ENCODE peak calls at places on chromosomes 5 and 9, in ten cellular contexts. One of them, this sample, is unnamed. For H3K36me3, the result is how much of the 10 kb centered on the place peaks cover.

GRCh38 chr9:20437466-20437865 is 184.8 kb downstream of the MLLT3 start:
- DNase-seq in body of pancreas: no peak
- DNase-seq in esophagus squamous epithelium: no peak
- DNase-seq in lower lobe of right lung: no peak
- DNase-seq in right lobe of liver: no peak
- DNase-seq in PC-3: no peak
- DNase-seq in cardiac muscle cell: peak
- DNase-seq in brain microvascular endothelial cell: peak
- DNase-seq in transverse colon: no peak
- DNase-seq in heart left ventricle: no peak
- DNase-seq in this sample: no peak

GRCh38 chr9:19967567-19968459 is 179.0 kb upstream of the SLC24A2 start:
- DNase-seq in lower lobe of right lung: no peak
- DNase-seq in body of pancreas: no peak
- DNase-seq in cardiac muscle cell: no peak
- DNase-seq in esophagus squamous epithelium: no peak
- DNase-seq in brain microvascular endothelial cell: no peak
- DNase-seq in PC-3: no peak
- DNase-seq in right lobe of liver: no peak
- DNase-seq in transverse colon: no peak
- DNase-seq in heart left ventricle: no peak
- DNase-seq in this sample: no peak

GRCh38 chr5:57566914-57567313 is 84.3 kb upstream of the ACTBL2 start:
- DNase-seq in transverse colon: no peak
- DNase-seq in heart left ventricle: no peak
- DNase-seq in body of pancreas: no peak
- DNase-seq in cardiac muscle cell: peak
- DNase-seq in lower lobe of right lung: no peak
- DNase-seq in brain microvascular endothelial cell: peak
- DNase-seq in right lobe of liver: no peak
- DNase-seq in PC-3: no peak
- DNase-seq in esophagus squamous epithelium: no peak
- DNase-seq in this sample: no peak

GRCh38 chr5:108295588-108296368 is 86.1 kb downstream of the FBXL17 start:
- DNase-seq in transverse colon: no peak
- DNase-seq in body of pancreas: no peak
- DNase-seq in lower lobe of right lung: no peak
- DNase-seq in cardiac muscle cell: peak
- DNase-seq in heart left ventricle: no peak
- DNase-seq in PC-3: peak
- DNase-seq in esophagus squamous epithelium: no peak
- DNase-seq in right lobe of liver: no peak
- DNase-seq in brain microvascular endothelial cell: no peak
- DNase-seq in this sample: no peak

GRCh38 chr5:4065472-4066320 is 470.1 kb downstream of the IRX1 start:
- DNase-seq in heart left ventricle: no peak
- DNase-seq in cardiac muscle cell: no peak
- DNase-seq in lower lobe of right lung: no peak
- DNase-seq in esophagus squamous epithelium: no peak
- DNase-seq in PC-3: no peak
- DNase-seq in brain microvascular endothelial cell: no peak
- DNase-seq in body of pancreas: no peak
- DNase-seq in right lobe of liver: no peak
- DNase-seq in transverse colon: no peak
- DNase-seq in this sample: no peak

GRCh38 chr9:4548796-4549725 is 58.8 kb downstream of the SLC1A1 start:
- DNase-seq in brain microvascular endothelial cell: no peak
- DNase-seq in lower lobe of right lung: peak
- DNase-seq in body of pancreas: no peak
- DNase-seq in right lobe of liver: no peak
- DNase-seq in cardiac muscle cell: peak
- DNase-seq in esophagus squamous epithelium: no peak
- DNase-seq in transverse colon: peak
- DNase-seq in heart left ventricle: peak
- DNase-seq in PC-3: peak
- DNase-seq in this sample: peak

GRCh38 chr5:173925449-173926071 is 37.4 kb downstream of the CPEB4 start:
- DNase-seq in esophagus squamous epithelium: no peak
- DNase-seq in right lobe of liver: no peak
- DNase-seq in body of pancreas: no peak
- DNase-seq in lower lobe of right lung: peak
- DNase-seq in brain microvascular endothelial cell: peak
- DNase-seq in cardiac muscle cell: peak
- DNase-seq in heart left ventricle: no peak
- DNase-seq in transverse colon: peak
- DNase-seq in PC-3: peak
- DNase-seq in this sample: no peak

GRCh38 chr5:111256128-111256527 is 31.9 kb downstream of the CAMK4 start:
- DNase-seq in brain microvascular endothelial cell: no peak
- DNase-seq in esophagus squamous epithelium: no peak
- DNase-seq in PC-3: no peak
- DNase-seq in right lobe of liver: no peak
- DNase-seq in transverse colon: no peak
- DNase-seq in body of pancreas: no peak
- DNase-seq in lower lobe of right lung: no peak
- DNase-seq in cardiac muscle cell: no peak
- DNase-seq in heart left ventricle: no peak
- DNase-seq in this sample: peak

GRCh38 chr9:136510561-136510960 is 27.7 kb upstream of the SEC16A start:
- DNase-seq in brain microvascular endothelial cell: no peak
- DNase-seq in heart left ventricle: no peak
- DNase-seq in PC-3: no peak
- DNase-seq in body of pancreas: no peak
- DNase-seq in esophagus squamous epithelium: no peak
- DNase-seq in right lobe of liver: no peak
- DNase-seq in transverse colon: no peak
- DNase-seq in lower lobe of right lung: no peak
- DNase-seq in cardiac muscle cell: no peak
- DNase-seq in this sample: no peak

GRCh38 chr9:136509549-136509948 is 26.7 kb upstream of the SEC16A start:
- DNase-seq in right lobe of liver: no peak
- DNase-seq in heart left ventricle: no peak
- DNase-seq in transverse colon: no peak
- DNase-seq in esophagus squamous epithelium: no peak
- DNase-seq in PC-3: no peak
- DNase-seq in brain microvascular endothelial cell: no peak
- DNase-seq in body of pancreas: no peak
- DNase-seq in lower lobe of right lung: no peak
- DNase-seq in cardiac muscle cell: no peak
- DNase-seq in this sample: no peak

GRCh38 chr9:136512651-136513066 is 29.8 kb upstream of the SEC16A start:
- DNase-seq in esophagus squamous epithelium: no peak
- DNase-seq in cardiac muscle cell: peak
- DNase-seq in heart left ventricle: no peak
- DNase-seq in lower lobe of right lung: no peak
- DNase-seq in brain microvascular endothelial cell: no peak
- DNase-seq in right lobe of liver: no peak
- DNase-seq in body of pancreas: no peak
- DNase-seq in PC-3: no peak
- DNase-seq in transverse colon: no peak
- DNase-seq in this sample: no peak

GRCh38 chr9:136511670-136512592 is 29.1 kb upstream of the SEC16A start:
- DNase-seq in cardiac muscle cell: peak
- DNase-seq in body of pancreas: no peak
- DNase-seq in esophagus squamous epithelium: no peak
- DNase-seq in lower lobe of right lung: peak
- DNase-seq in right lobe of liver: peak
- DNase-seq in transverse colon: no peak
- DNase-seq in heart left ventricle: peak
- DNase-seq in PC-3: no peak
- DNase-seq in brain microvascular endothelial cell: no peak
- DNase-seq in this sample: no peak

DNA sequence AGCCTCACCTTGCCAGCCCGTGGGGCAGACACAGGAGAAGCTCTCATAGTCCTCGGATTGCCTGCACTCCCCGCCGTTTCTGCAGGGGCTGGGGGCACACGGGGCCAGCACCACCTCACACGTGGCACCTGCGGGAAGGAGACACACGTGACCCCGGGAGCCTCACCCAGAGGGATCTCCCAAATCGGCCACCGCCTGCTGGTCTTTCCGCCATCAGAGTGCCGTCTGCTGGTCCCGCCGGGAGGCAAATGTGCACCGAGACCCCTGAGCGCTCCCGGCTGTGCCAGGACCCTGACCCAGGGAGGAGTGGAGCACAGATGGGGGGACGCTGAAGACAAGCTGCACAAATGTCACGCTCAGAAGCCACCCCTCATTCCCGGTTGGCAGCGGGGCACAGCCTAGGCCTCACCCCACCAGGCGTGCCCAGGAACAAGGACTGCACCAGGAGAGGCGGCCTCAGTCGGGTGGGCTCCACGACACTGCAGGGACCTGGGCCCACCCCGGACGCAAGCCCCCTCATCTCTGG is 28.4 kb upstream of the SEC16A start:
- DNase-seq in right lobe of liver: no peak
- DNase-seq in heart left ventricle: no peak
- DNase-seq in transverse colon: no peak
- DNase-seq in lower lobe of right lung: no peak
- DNase-seq in PC-3: no peak
- DNase-seq in esophagus squamous epithelium: no peak
- DNase-seq in brain microvascular endothelial cell: no peak
- DNase-seq in cardiac muscle cell: no peak
- DNase-seq in body of pancreas: no peak
- DNase-seq in this sample: no peak
- H3K36me3 ChIP-seq in right lobe of liver: half or more
- H3K36me3 ChIP-seq in heart left ventricle: half or more
- H3K36me3 ChIP-seq in transverse colon: half or more
- H3K36me3 ChIP-seq in lower lobe of right lung: half or more
- H3K36me3 ChIP-seq in PC-3: under half
- H3K36me3 ChIP-seq in esophagus squamous epithelium: half or more
- H3K36me3 ChIP-seq in brain microvascular endothelial cell: half or more
- H3K36me3 ChIP-seq in cardiac muscle cell: under half
- H3K36me3 ChIP-seq in body of pancreas: half or more
- H3K36me3 ChIP-seq in this sample: half or more

GRCh38 chr9:33449715-33450114 is 2.3 kb upstream of the AQP3 start:
- DNase-seq in lower lobe of right lung: no peak
- DNase-seq in transverse colon: no peak
- DNase-seq in heart left ventricle: no peak
- DNase-seq in body of pancreas: no peak
- DNase-seq in brain microvascular endothelial cell: no peak
- DNase-seq in right lobe of liver: no peak
- DNase-seq in esophagus squamous epithelium: no peak
- DNase-seq in cardiac muscle cell: no peak
- DNase-seq in PC-3: no peak
- DNase-seq in this sample: no peak

GRCh38 chr9:33446507-33447403 is 638 bp downstream of the AQP3 start:
- DNase-seq in esophagus squamous epithelium: no peak
- DNase-seq in cardiac muscle cell: peak
- DNase-seq in transverse colon: peak
- DNase-seq in lower lobe of right lung: peak
- DNase-seq in brain microvascular endothelial cell: peak
- DNase-seq in PC-3: peak
- DNase-seq in heart left ventricle: no peak
- DNase-seq in body of pancreas: peak
- DNase-seq in right lobe of liver: peak
- DNase-seq in this sample: peak

GRCh38 chr9:33448159-33448511 is 742 bp upstream of the AQP3 start:
- DNase-seq in cardiac muscle cell: no peak
- DNase-seq in lower lobe of right lung: peak
- DNase-seq in body of pancreas: peak
- DNase-seq in right lobe of liver: peak
- DNase-seq in PC-3: no peak
- DNase-seq in esophagus squamous epithelium: no peak
- DNase-seq in brain microvascular endothelial cell: no peak
- DNase-seq in heart left ventricle: no peak
- DNase-seq in transverse colon: no peak
- DNase-seq in this sample: no peak

GRCh38 chr9:33445941-33446506 is 1.4 kb downstream of the AQP3 start:
- DNase-seq in brain microvascular endothelial cell: no peak
- DNase-seq in PC-3: no peak
- DNase-seq in body of pancreas: no peak
- DNase-seq in esophagus squamous epithelium: no peak
- DNase-seq in right lobe of liver: no peak
- DNase-seq in cardiac muscle cell: no peak
- DNase-seq in lower lobe of right lung: no peak
- DNase-seq in heart left ventricle: no peak
- DNase-seq in transverse colon: peak
- DNase-seq in this sample: no peak

DNA sequence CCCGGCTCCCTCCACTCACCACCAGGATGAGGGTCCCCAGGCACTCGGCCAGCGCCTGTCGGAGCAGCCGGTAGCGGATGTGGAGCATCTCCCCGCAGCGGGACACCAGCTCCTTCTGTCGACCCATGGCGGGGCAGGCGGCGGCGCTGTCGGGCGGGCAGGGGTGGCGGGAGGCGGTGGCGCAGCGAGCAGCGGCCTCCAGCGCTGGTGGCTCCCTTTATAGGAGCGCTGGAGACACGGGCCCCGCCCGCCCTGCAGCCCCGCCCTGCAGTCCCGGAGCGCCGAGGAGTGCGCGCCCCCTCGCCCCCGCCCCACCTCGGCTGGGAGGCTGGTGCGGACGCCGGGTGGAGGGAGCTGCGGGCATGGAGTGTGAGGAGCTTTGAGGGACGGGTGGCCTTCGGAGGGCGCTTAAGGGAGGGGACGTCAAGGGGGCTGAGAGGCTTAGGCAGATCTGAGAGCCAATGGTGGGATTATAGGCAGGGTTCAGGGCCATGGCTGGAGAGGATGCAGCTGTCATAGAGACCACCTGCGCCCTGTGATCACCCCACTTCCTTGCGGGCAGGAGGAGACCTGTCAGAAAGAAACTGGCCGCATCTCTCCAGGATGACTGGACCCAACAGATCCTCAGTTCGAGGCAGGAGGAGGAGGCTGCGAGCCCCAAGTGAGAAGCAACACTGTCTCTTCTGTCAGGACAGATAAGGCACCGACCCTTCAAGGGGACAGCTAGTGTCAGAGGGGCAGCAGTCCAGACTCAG is at the start of gene AQP3:
- DNase-seq in cardiac muscle cell: peak
- DNase-seq in brain microvascular endothelial cell: peak
- DNase-seq in heart left ventricle: peak
- DNase-seq in right lobe of liver: peak
- DNase-seq in lower lobe of right lung: peak
- DNase-seq in esophagus squamous epithelium: no peak
- DNase-seq in PC-3: peak
- DNase-seq in transverse colon: peak
- DNase-seq in body of pancreas: peak
- DNase-seq in this sample: peak
- TF ChIP-seq CTCF in cardiac muscle cell: peak
- TF ChIP-seq CTCF in brain microvascular endothelial cell: no peak
- TF ChIP-seq CTCF in heart left ventricle: peak
- TF ChIP-seq CTCF in right lobe of liver: peak
- TF ChIP-seq CTCF in lower lobe of right lung: peak
- TF ChIP-seq CTCF in esophagus squamous epithelium: peak
- TF ChIP-seq CTCF in PC-3: peak
- TF ChIP-seq CTCF in transverse colon: peak
- TF ChIP-seq CTCF in body of pancreas: peak
- TF ChIP-seq CTCF in this sample: no peak

DNA sequence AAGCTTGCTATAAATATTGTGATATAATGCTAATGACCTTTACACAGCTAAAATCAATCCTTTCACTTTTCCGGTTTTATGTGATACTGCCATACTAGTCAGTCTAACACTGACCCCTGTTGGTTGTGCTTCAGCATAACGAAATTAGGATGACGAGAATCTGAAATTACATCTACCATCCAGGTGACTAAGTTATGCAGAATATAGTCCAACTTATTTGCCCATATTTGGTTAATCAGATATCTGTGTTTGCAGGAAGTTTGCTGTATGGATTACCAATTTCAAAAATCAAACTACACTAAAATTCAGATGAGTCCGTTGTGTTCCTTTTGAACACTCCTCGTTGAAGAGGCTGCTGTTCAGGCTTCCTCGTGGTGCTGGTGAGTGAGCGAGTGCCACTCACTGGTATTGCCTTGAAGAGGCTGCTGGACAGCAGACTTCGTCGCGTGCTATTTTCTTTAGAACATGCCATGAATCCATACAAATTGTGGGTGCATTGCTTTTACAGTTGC is 32.5 kb downstream of the TENT4A start:
- DNase-seq in transverse colon: peak
- DNase-seq in lower lobe of right lung: no peak
- DNase-seq in body of pancreas: no peak
- DNase-seq in PC-3: peak
- DNase-seq in esophagus squamous epithelium: no peak
- DNase-seq in heart left ventricle: no peak
- DNase-seq in brain microvascular endothelial cell: peak
- DNase-seq in cardiac muscle cell: peak
- DNase-seq in right lobe of liver: no peak
- DNase-seq in this sample: no peak
- H3K36me3 ChIP-seq in transverse colon: under half
- H3K36me3 ChIP-seq in lower lobe of right lung: half or more
- H3K36me3 ChIP-seq in body of pancreas: under half
- H3K36me3 ChIP-seq in PC-3: half or more
- H3K36me3 ChIP-seq in esophagus squamous epithelium: under half
- H3K36me3 ChIP-seq in heart left ventricle: half or more
- H3K36me3 ChIP-seq in brain microvascular endothelial cell: under half
- H3K36me3 ChIP-seq in cardiac muscle cell: under half
- H3K36me3 ChIP-seq in right lobe of liver: under half
- H3K36me3 ChIP-seq in this sample: under half

GRCh38 chr9:121376214-121376830 is 6.3 kb upstream of the STOM start:
- DNase-seq in cardiac muscle cell: peak
- DNase-seq in esophagus squamous epithelium: no peak
- DNase-seq in lower lobe of right lung: no peak
- DNase-seq in right lobe of liver: no peak
- DNase-seq in heart left ventricle: no peak
- DNase-seq in PC-3: peak
- DNase-seq in brain microvascular endothelial cell: no peak
- DNase-seq in body of pancreas: no peak
- DNase-seq in transverse colon: no peak
- DNase-seq in this sample: no peak
- TF ChIP-seq CTCF in cardiac muscle cell: peak
- TF ChIP-seq CTCF in esophagus squamous epithelium: peak
- TF ChIP-seq CTCF in lower lobe of right lung: peak
- TF ChIP-seq CTCF in right lobe of liver: peak
- TF ChIP-seq CTCF in heart left ventricle: peak
- TF ChIP-seq CTCF in PC-3: peak
- TF ChIP-seq CTCF in brain microvascular endothelial cell: peak
- TF ChIP-seq CTCF in body of pancreas: peak
- TF ChIP-seq CTCF in transverse colon: no peak
- TF ChIP-seq CTCF in this sample: no peak